ENCODE peak calls at places on chromosomes 1 and 21, in nine cellular contexts. I, M, Q, Z, D, T, H, S and G are unnamed samples.

GRCh38 chr1:165764277-165764676 is 4.4 kb downstream of the TMCO1 start:
- DNase-seq in I (no peak), M (no peak), Q (no peak), Z (no peak), D (no peak), T (no peak), H (no peak), S (no peak), G (no peak)

GRCh38 chr1:180252638-180253536 is 22.8 kb downstream of the LHX4 start:
- DNase-seq in I (peak), M (peak), Q (peak), Z (peak), D (no peak), T (peak), H (peak), S (no peak), G (peak)

GRCh38 chr21:42006765-42007164 is 3.4 kb downstream of the ZBTB21 start:
- DNase-seq in I (no peak), M (no peak), Q (no peak), Z (no peak), D (peak), T (no peak), H (no peak), S (peak), G (no peak)

GRCh38 chr1:110606784-110607662 is 865 bp upstream of the KCNA2 start:
- DNase-seq in I (peak), M (no peak), Q (no peak), Z (no peak), D (no peak), T (no peak), H (no peak), S (no peak), G (peak)

GRCh38 chr1:166925791-166926483 is 49.4 kb downstream of the ILDR2 start:
- DNase-seq in I (peak), M (no peak), Q (peak), Z (peak), D (no peak), T (peak), H (peak), S (peak), G (no peak)

GRCh38 chr1:9340864-9341263 is 48.2 kb downstream of the SPSB1 start:
- DNase-seq in I (no peak), M (no peak), Q (no peak), Z (no peak), D (no peak), T (no peak), H (no peak), S (no peak), G (no peak)

GRCh38 chr1:232627645-232628334 is 2.1 kb downstream of the SIPA1L2 start:
- DNase-seq in I (peak), M (no peak), Q (no peak), Z (peak), D (peak), T (peak), H (peak), S (peak), G (no peak)

GRCh38 chr1:10836726-10837125 is 40.3 kb upstream of the CASZ1 start:
- DNase-seq in I (peak), M (no peak), Q (no peak), Z (no peak), D (no peak), T (no peak), H (no peak), S (no peak), G (no peak)

GRCh38 chr1:223153177-223154119 is 10.4 kb upstream of the TLR5 start:
- DNase-seq in I (no peak), M (no peak), Q (peak), Z (peak), D (no peak), T (peak), H (peak), S (peak), G (no peak)

GRCh38 chr1:11982010-11982392 is 1.8 kb downstream of the MFN2 start:
- DNase-seq in I (peak), M (no peak), Q (peak), Z (no peak), D (no peak), T (peak), H (no peak), S (no peak), G (no peak)

GRCh38 chr1:2214541-2215241 is 13.4 kb upstream of the SKI start:
- DNase-seq in I (no peak), M (no peak), Q (no peak), Z (no peak), D (no peak), T (no peak), H (no peak), S (no peak), G (no peak)

DNA sequence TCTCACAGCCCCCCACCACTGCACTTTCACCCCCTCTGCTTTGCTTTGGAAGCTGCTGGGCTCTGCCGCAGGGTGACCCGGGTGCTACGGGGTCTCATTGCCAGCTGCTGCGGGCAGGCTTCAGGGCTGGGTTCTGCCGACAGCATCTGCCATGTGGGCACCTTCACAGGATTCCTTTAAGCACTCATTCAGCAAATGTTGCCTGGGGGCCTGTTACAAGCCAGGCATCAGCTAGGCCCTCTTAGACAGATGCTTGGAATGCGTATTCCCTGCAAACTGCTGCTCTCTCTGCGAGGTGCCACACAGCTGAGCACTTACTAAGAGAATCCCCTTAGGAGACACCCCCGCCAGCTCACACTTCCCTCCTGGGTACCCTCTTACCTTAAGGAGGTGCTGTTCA is 29.2 kb downstream of the COL16A1 start:
- DNase-seq in I (no peak), M (no peak), Q (no peak), Z (no peak), D (peak), T (no peak), H (no peak), S (no peak), G (no peak)
- TF ChIP-seq CTCF in I (no peak), M (no peak), Q (no peak), Z (no peak), D (peak), T (no peak), H (no peak), S (no peak), G (no peak)

GRCh38 chr1:64984106-64984505 is 17.8 kb upstream of the JAK1 start:
- DNase-seq in I (peak), M (no peak), Q (no peak), Z (no peak), D (no peak), T (no peak), H (no peak), S (no peak), G (no peak)
- TF ChIP-seq CTCF in I (peak), M (no peak), Q (no peak), Z (no peak), D (no peak), T (no peak), H (no peak), S (no peak), G (no peak)

GRCh38 chr1:243712890-243713425 is 137.1 kb downstream of the AKT3 start:
- DNase-seq in I (no peak), M (no peak), Q (no peak), Z (no peak), D (no peak), T (peak), H (peak), S (peak), G (no peak)
- TF ChIP-seq CTCF in I (peak), M (no peak), Q (peak), Z (peak), D (peak), T (peak), H (peak), S (peak), G (no peak)

DNA sequence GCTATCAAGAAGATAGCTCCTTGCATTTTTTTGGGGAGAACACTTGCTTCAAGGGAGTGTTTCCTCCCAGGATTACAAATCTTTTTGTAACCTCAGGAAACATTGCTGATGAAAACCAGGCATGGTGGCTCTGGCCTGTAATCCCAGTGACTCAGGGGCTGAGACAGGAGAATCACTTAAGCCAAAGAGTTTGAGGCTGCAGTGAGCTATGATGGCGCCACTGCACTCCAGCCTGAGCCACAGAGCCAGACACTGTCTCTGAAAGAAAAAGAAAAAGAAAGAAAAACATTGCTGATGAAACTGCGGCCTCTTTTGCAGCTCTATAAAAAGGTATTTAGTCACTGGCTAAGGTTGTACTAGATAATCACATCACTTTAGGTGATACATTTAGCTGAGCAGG is 7.3 kb downstream of the RNU1-2 start:
- DNase-seq in I (no peak), M (no peak), Q (peak), Z (peak), D (no peak), T (peak), H (peak), S (peak), G (no peak)
- TF ChIP-seq CTCF in I (no peak), M (no peak), Q (peak), Z (no peak), D (no peak), T (no peak), H (no peak), S (no peak), G (no peak)

DNA sequence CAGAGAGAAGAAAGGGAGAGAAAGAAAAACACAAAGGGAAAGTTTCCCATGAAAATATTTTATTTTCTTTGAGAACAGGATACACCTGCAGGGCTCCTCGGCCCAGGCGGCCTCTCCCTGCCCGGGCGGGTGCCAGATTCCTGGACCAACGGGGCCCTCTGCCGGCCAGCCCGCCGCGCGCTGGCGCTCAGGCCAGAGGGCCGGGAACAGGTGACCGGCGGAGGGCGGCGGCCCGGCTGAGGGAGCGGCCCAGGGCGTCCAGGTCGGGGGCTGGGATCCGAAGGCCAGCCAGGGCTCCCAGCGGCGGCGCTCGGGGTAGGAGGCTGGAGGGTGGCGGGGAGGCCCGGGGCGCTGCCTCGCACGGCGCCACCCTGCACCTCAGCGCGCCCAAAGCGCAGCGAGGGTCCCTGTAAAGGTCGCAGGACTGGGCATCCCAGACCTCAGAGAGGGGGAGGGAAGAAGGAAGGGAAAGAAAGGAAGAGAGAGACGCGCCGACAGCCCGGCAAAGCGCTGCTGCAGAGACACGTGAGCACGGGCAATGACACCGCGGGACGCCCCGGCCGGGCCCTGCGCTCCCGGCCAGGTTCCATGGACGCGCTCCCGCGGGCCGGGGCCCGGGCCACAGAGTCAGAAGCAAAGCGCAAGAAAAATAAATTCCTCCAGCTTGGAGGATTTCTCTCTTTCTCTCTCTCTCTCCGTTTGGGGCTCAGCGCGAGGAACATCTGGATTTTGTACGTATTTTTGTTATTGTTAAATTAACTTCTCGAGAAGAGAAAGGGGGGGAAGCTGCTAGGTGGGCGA is 908 bp downstream of the WNT9A start:
- DNase-seq in I (peak), M (no peak), Q (peak), Z (peak), D (peak), T (peak), H (peak), S (peak), G (peak)
- TF ChIP-seq CTCF in I (peak), M (no peak), Q (peak), Z (peak), D (peak), T (peak), H (peak), S (peak), G (peak)

GRCh38 chr21:44800103-44800502 is 1.5 kb downstream of the UBE2G2 start:
- DNase-seq in I (peak), M (no peak), Q (no peak), Z (peak), D (peak), T (peak), H (peak), S (peak), G (no peak)
- TF ChIP-seq CTCF in I (peak), M (no peak), Q (peak), Z (peak), D (peak), T (peak), H (peak), S (peak), G (no peak)

GRCh38 chr21:19603011-19603593 is 1199.5 kb upstream of the TMPRSS15 start:
- DNase-seq in I (no peak), M (no peak), Q (no peak), Z (no peak), D (no peak), T (no peak), H (no peak), S (no peak), G (no peak)

GRCh38 chr21:19609611-19610010 is 1206.0 kb upstream of the TMPRSS15 start:
- DNase-seq in I (no peak), M (no peak), Q (no peak), Z (no peak), D (no peak), T (peak), H (no peak), S (no peak), G (no peak)

DNA sequence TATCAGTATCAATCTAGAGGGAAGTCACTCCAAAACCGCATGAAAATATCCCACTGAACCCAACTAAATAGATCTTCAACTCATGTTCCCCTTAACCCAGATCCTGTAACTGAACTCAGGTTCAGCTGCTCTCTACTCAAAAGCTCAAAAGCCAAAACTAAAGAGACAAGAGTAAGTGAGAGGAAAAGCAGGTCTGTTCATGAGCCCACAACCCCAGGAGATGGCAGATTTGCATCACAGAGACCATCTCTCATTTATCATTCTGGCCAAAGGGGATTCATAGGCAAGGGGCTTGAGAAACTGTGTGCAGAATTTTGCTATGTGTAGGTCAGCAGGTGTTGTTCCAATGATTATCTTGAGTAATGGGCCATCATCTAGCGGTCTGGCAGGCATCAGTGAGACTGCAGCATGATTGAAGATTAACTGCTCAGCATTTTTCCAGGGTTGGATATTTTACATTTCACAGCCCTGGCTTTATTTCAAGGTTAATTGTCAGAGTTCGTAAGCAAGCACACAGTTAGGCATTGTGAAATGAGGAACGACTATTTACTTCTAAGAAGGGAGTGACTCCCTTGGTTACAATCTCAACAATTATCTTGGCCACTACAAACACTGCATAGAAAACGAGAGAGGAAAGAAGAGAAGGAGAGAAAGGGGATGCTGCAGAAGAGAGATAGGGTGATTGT is 1204.5 kb upstream of the TMPRSS15 start:
- DNase-seq in I (peak), M (no peak), Q (no peak), Z (no peak), D (no peak), T (peak), H (no peak), S (no peak), G (no peak)
- TF ChIP-seq CTCF in I (peak), M (no peak), Q (no peak), Z (no peak), D (no peak), T (no peak), H (no peak), S (no peak), G (no peak)

GRCh38 chr1:56056438-56057312 is 522.7 kb downstream of the PLPP3 start:
- DNase-seq in I (no peak), M (no peak), Q (peak), Z (peak), D (peak), T (peak), H (peak), S (peak), G (no peak)
- TF ChIP-seq CTCF in I (no peak), M (no peak), Q (no peak), Z (no peak), D (no peak), T (no peak), H (no peak), S (no peak), G (no peak)

GRCh38 chr1:114670083-114671010 is 498 bp upstream of the DENND2C start:
- DNase-seq in I (peak), M (peak), Q (peak), Z (peak), D (peak), T (peak), H (peak), S (peak), G (peak)
- TF ChIP-seq CTCF in I (no peak), M (no peak), Q (peak), Z (peak), D (no peak), T (no peak), H (no peak), S (no peak), G (no peak)

GRCh38 chr1:158711098-158711497 is 9.4 kb downstream of the OR6K3 start:
- DNase-seq in I (no peak), M (no peak), Q (no peak), Z (no peak), D (no peak), T (no peak), H (no peak), S (no peak), G (no peak)
- TF ChIP-seq CTCF in I (no peak), M (no peak), Q (no peak), Z (no peak), D (no peak), T (no peak), H (no peak), S (no peak), G (no peak)